ENCODE peak calls at places on chromosomes 13 and 19, in four cellular contexts. C is lower leg skin; X is activated CD8-positive, alpha-beta memory T cell treated with anti-CD3 and anti-CD28 coated beads for 1 hour; H is cardiac fibroblast. P is an unnamed sample.

GRCh38 chr19:37718357-37718756 is 1.2 kb downstream of the ZNF607 start:
- DNase-seq in C (no peak), H (no peak), X (no peak), P (no peak)

GRCh38 chr13:51588406-51588949 is 4.2 kb downstream of the WDFY2 start:
- DNase-seq in C (no peak), H (no peak), X (no peak), P (no peak)

GRCh38 chr19:12237143-12237839 is 57.4 kb downstream of the ZNF44 start:
- DNase-seq in H (no peak), X (no peak), C (no peak), P (no peak)

GRCh38 chr19:1961545-1961878 is 20.5 kb downstream of the CSNK1G2 start:
- DNase-seq in H (no peak), X (no peak), C (no peak), P (no peak)

GRCh38 chr13:23427342-23428182 is 5.9 kb downstream of the SACS start:
- DNase-seq in H (peak), X (no peak), C (no peak), P (no peak)

GRCh38 chr13:79194272-79194671 is 211.8 kb downstream of the RBM26 start:
- DNase-seq in C (no peak), X (no peak), H (no peak), P (no peak)

GRCh38 chr13:45728759-45729158 is 26.6 kb downstream of the CBY2 start:
- DNase-seq in H (no peak), C (no peak), X (no peak), P (no peak)

GRCh38 chr13:35210234-35210633 is 266.3 kb downstream of the MAB21L1 start:
- DNase-seq in C (no peak), H (peak), X (no peak), P (no peak)

GRCh38 chr19:28519950-28520861 is 692.7 kb downstream of the UQCRFS1 start:
- DNase-seq in X (no peak), C (no peak), H (no peak), P (no peak)

GRCh38 chr13:48403151-48403631 is 9.7 kb downstream of the LPAR6 start:
- DNase-seq in H (peak), C (no peak), X (no peak), P (no peak)

GRCh38 chr13:113598481-113598880 is 13.9 kb downstream of the TFDP1 start:
- DNase-seq in X (no peak), C (no peak), H (no peak), P (no peak)

GRCh38 chr13:41061914-41062837 is 867 bp downstream of the WBP4 start:
- DNase-seq in C (no peak), X (no peak), H (peak), P (no peak)

GRCh38 chr19:6239401-6239844 is 40.4 kb downstream of the MLLT1 start:
- DNase-seq in X (no peak), H (peak), C (no peak), P (no peak)

GRCh38 chr19:35608250-35608649 is 4.3 kb upstream of the HAUS5 start:
- DNase-seq in H (peak), C (no peak), X (no peak), P (no peak)